ENCODE peak calls at places on chromosome 3, in four cellular contexts. X is GM06990; N is NCI-H1436; C is CD4-positive, CD25-positive, alpha-beta regulatory T cell. W is an unnamed sample.

GRCh38 chr3:48614044-48614443 is 4.6 kb upstream of the UQCRC1 start:
- DNase-seq in N (no peak), C (no peak), X (no peak), W (no peak)

GRCh38 chr3:56119575-56120349 is 348.5 kb downstream of the ERC2 start:
- DNase-seq in X (no peak), C (no peak), N (no peak), W (no peak)

GRCh38 chr3:36372534-36372935 is 7.8 kb upstream of the STAC start:
- DNase-seq in X (no peak), N (no peak), C (no peak), W (no peak)

GRCh38 chr3:129104498-129105079 is 17.0 kb downstream of the RAB43 start:
- DNase-seq in N (no peak), C (no peak), X (no peak), W (no peak)

GRCh38 chr3:59364471-59364870 is 314.6 kb upstream of the CFAP20DC start:
- DNase-seq in N (no peak), X (no peak), C (no peak), W (no peak)

GRCh38 chr3:187237741-187238140 is 40.5 kb downstream of the RTP1 start:
- DNase-seq in X (no peak), C (no peak), N (no peak), W (no peak)

GRCh38 chr3:105473521-105474223 is 107.0 kb downstream of the ALCAM start:
- DNase-seq in N (no peak), C (no peak), X (peak), W (no peak)

GRCh38 chr3:146218880-146219866 is 31.7 kb downstream of the PLSCR4 start:
- DNase-seq in X (no peak), C (no peak), N (peak), W (no peak)

GRCh38 chr3:112365636-112366035 is 32.7 kb downstream of the CD200 start:
- DNase-seq in N (no peak), C (no peak), X (no peak), W (no peak)

GRCh38 chr3:188370081-188370830 is 216.3 kb downstream of the LPP start:
- DNase-seq in X (no peak), C (no peak), N (no peak), W (no peak)

GRCh38 chr3:71225951-71226564 is 357.5 kb downstream of the FOXP1 start:
- DNase-seq in C (no peak), X (no peak), N (no peak), W (no peak)

GRCh38 chr3:56118968-56119367 is 349.3 kb downstream of the ERC2 start:
- DNase-seq in N (no peak), C (no peak), X (no peak), W (no peak)

GRCh38 chr3:139530717-139531116 is 8.8 kb downstream of the RBP1 start:
- DNase-seq in X (no peak), C (no peak), N (no peak), W (no peak)

GRCh38 chr3:48426401-48426909 is 3.4 kb downstream of the PLXNB1 start:
- DNase-seq in X (no peak), N (no peak), C (no peak), W (no peak)

GRCh38 chr3:36514171-36514570 is 133.9 kb downstream of the STAC start:
- DNase-seq in X (no peak), C (no peak), N (no peak), W (no peak)

W was measured in omental fat pad.